ENCODE peak calls at places on chromosome 1, in six cellular contexts. I is adrenal gland; E is EL; S is occipital lobe; L is pancreas; B is effector memory CD8-positive, alpha-beta T cell. Z is an unnamed sample.

GRCh38 chr1:32619701-32620485 is 30.5 kb downstream of the ZBTB8OS start:
- DNase-seq in I (no peak), E (no peak), S (no peak), L (no peak), B (no peak), Z (no peak)

GRCh38 chr1:247111636-247112478 is 7.7 kb upstream of the ZNF669 start:
- DNase-seq in I (peak), E (peak), S (peak), L (peak), B (no peak), Z (peak)

GRCh38 chr1:160407819-160408801 is 7.7 kb downstream of the VANGL2 start:
- DNase-seq in I (no peak), E (peak), S (no peak), L (no peak), B (no peak), Z (no peak)

GRCh38 chr1:20720631-20721051 is 2.8 kb upstream of the KIF17 start:
- DNase-seq in I (peak), E (no peak), S (no peak), L (no peak), B (no peak), Z (peak)

GRCh38 chr1:191963286-191963685 is 195.0 kb upstream of the RGS18 start:
- DNase-seq in I (no peak), E (peak), S (no peak), L (no peak), B (no peak), Z (no peak)

GRCh38 chr1:153466908-153467307 is 6.5 kb upstream of the S100A7 start:
- DNase-seq in I (no peak), E (no peak), S (no peak), L (no peak), B (no peak), Z (no peak)

GRCh38 chr1:211281322-211282022 is 22.3 kb downstream of the RCOR3 start:
- DNase-seq in I (no peak), E (no peak), S (no peak), L (no peak), B (no peak), Z (no peak)

GRCh38 chr1:19398309-19398760 is 86.2 kb downstream of the SLC66A1 start:
- DNase-seq in I (no peak), E (peak), S (no peak), L (no peak), B (no peak), Z (peak)

GRCh38 chr1:18284750-18285532 is 177.3 kb downstream of the IGSF21 start:
- DNase-seq in I (no peak), E (no peak), S (no peak), L (no peak), B (no peak), Z (no peak)

GRCh38 chr1:1873186-1873585 is 17.7 kb downstream of the GNB1 start:
- DNase-seq in I (peak), E (no peak), S (no peak), L (no peak), B (no peak), Z (peak)

GRCh38 chr1:12134716-12135115 is 32.1 kb upstream of the TNFRSF1B start:
- DNase-seq in I (no peak), E (no peak), S (no peak), L (no peak), B (no peak), Z (no peak)

GRCh38 chr1:209655832-209656231 is 3.6 kb upstream of the LAMB3 start:
- DNase-seq in I (no peak), E (no peak), S (no peak), L (peak), B (no peak), Z (no peak)

GRCh38 chr1:117812868-117813511 is 116.4 kb downstream of the GDAP2 start:
- DNase-seq in I (no peak), E (peak), S (no peak), L (no peak), B (no peak), Z (no peak)

GRCh38 chr1:107141491-107142369 is 891 bp downstream of the NTNG1 start:
- DNase-seq in I (no peak), E (peak), S (peak), L (no peak), B (no peak), Z (no peak)

GRCh38 chr1:176222196-176222595 is 15.1 kb upstream of the COP1 start:
- DNase-seq in I (no peak), E (no peak), S (no peak), L (no peak), B (no peak), Z (no peak)